ENCODE peak calls at places on chromosomes 12 and 14, in six cellular contexts. R, J, K, Q, V and Y are unnamed samples.

GRCh38 chr12:71661977-71662522 is 1.6 kb downstream of the ZFC3H1 start:
- DNase-seq in R (no peak), J (no peak), K (no peak), Q (no peak), V (no peak), Y (no peak)

GRCh38 chr12:74747305-74747704 is 209.7 kb downstream of the ATXN7L3B start:
- DNase-seq in V (peak; percentile 44), J (no peak), Q (no peak), R (no peak), K (no peak), Y (no peak)

GRCh38 chr12:10143205-10143604 is 13.2 kb upstream of the CLEC7A start:
- DNase-seq in V (no peak), R (no peak), Q (no peak), J (no peak), K (no peak), Y (no peak)

GRCh38 chr14:105207460-105207901 is 26.4 kb upstream of the NUDT14 start:
- DNase-seq in R (no peak), J (no peak), V (no peak), Q (no peak), K (no peak), Y (no peak)

GRCh38 chr14:34081576-34082136 is 130.8 kb upstream of the EGLN3 start:
- DNase-seq in R (no peak), K (no peak), Q (no peak), V (peak; percentile 91), J (no peak), Y (peak; percentile 62)

GRCh38 chr14:20668969-20669368 is 15.4 kb upstream of the RNASE4 start:
- DNase-seq in K (no peak), J (no peak), V (no peak), R (no peak), Q (no peak), Y (no peak)

GRCh38 chr12:26555139-26555538 is 277.9 kb downstream of the ITPR2 start:
- DNase-seq in R (no peak), K (no peak), V (peak; percentile 9), J (no peak), Q (no peak), Y (no peak)

GRCh38 chr14:96362071-96362964 is 823 bp downstream of the ATG2B start:
- DNase-seq in V (peak; percentile 71), K (peak; percentile 19), R (no peak), J (no peak), Q (peak; percentile 60), Y (peak; percentile 60)

GRCh38 chr14:60355768-60356167 is 106.7 kb downstream of the PPM1A start:
- DNase-seq in R (no peak), Q (no peak), J (no peak), V (no peak), K (no peak), Y (no peak)

GRCh38 chr12:110367209-110367864 is 36.2 kb downstream of the ANAPC7 start:
- DNase-seq in Q (no peak), R (no peak), K (no peak), V (no peak), J (no peak), Y (no peak)

GRCh38 chr12:51368640-51369517 is 22.3 kb downstream of the GALNT6 start:
- DNase-seq in Q (peak; percentile 45), R (no peak), J (peak; percentile 64), K (no peak), V (no peak), Y (no peak)

GRCh38 chr12:94271351-94271750 is 123.0 kb downstream of the PLXNC1 start:
- DNase-seq in K (no peak), J (no peak), Q (no peak), R (no peak), V (peak; percentile 24), Y (no peak)

GRCh38 chr14:57390806-57391562 is 598 bp downstream of the NAA30 start:
- DNase-seq in Q (no peak), J (peak; percentile 64), V (peak; percentile 61), R (peak; percentile 32), K (no peak), Y (peak; percentile 39)

GRCh38 chr12:67515679-67516363 is 132.7 kb upstream of the DYRK2 start:
- DNase-seq in R (no peak), K (no peak), Q (no peak), V (peak; percentile 58), J (no peak), Y (no peak)

GRCh38 chr12:11741434-11742092 is 92.1 kb downstream of the ETV6 start:
- DNase-seq in Q (no peak), V (peak; percentile 22), K (no peak), J (no peak), R (no peak), Y (peak; percentile 42)

GRCh38 chr12:128792398-128792797 is 31.4 kb downstream of the SLC15A4 start:
- DNase-seq in V (no peak), R (no peak), K (no peak), J (peak; percentile 34), Q (no peak), Y (no peak)

GRCh38 chr14:71426001-71426400 is 506.2 kb upstream of the RGS6 start:
- DNase-seq in R (no peak), K (no peak), V (no peak), J (no peak), Q (no peak), Y (no peak)

GRCh38 chr12:46153267-46153872 is 115.5 kb downstream of the SLC38A1 start:
- DNase-seq in J (no peak), R (no peak), V (peak; percentile 56), Q (no peak), K (no peak), Y (no peak)

GRCh38 chr12:953776-954175 is 4.3 kb upstream of the RAD52 start:
- DNase-seq in K (no peak), Q (no peak), J (no peak), V (peak; percentile 68), R (no peak), Y (peak; percentile 60)

GRCh38 chr14:58488550-58488949 is 61.0 kb downstream of the KIAA0586 start:
- DNase-seq in R (no peak), V (peak; percentile 76), J (no peak), K (no peak), Q (no peak), Y (peak; percentile 37)

GRCh38 chr14:28656704-28657255 is 109.8 kb upstream of the FOXG1 start:
- DNase-seq in R (no peak), J (no peak), K (no peak), Q (no peak), V (peak; percentile 78), Y (peak; percentile 79)

GRCh38 chr14:95784137-95784536 is 70.2 kb upstream of the TCL1A start:
- DNase-seq in Q (no peak), K (no peak), V (peak; percentile 42), J (no peak), R (no peak), Y (no peak)

GRCh38 chr14:98259881-98260280 is 1012.1 kb downstream of the BCL11B start:
- DNase-seq in J (no peak), R (no peak), K (no peak), Q (no peak), V (peak; percentile 18), Y (peak; percentile 61)

GRCh38 chr12:130201037-130201436 is 38.8 kb downstream of the FZD10 start:
- DNase-seq in J (no peak), Q (no peak), V (no peak), K (no peak), R (no peak), Y (no peak)

GRCh38 chr14:27484633-27485032 is 886.8 kb upstream of the NOVA1 start:
- DNase-seq in K (no peak), R (no peak), V (no peak), J (no peak), Q (no peak), Y (no peak)

GRCh38 chr12:43742106-43742505 is 16.5 kb downstream of the PUS7L start:
- DNase-seq in K (no peak), R (no peak), J (no peak), V (peak; percentile 84), Q (no peak), Y (peak; percentile 56)

GRCh38 chr12:86264451-86265328 is 8.5 kb upstream of the MGAT4C start:
- DNase-seq in J (peak; percentile 77), Q (peak; percentile 57), K (no peak), V (peak; percentile 68), R (no peak), Y (peak; percentile 68)

GRCh38 chr12:69097619-69098368 is 141.6 kb upstream of the CPSF6 start:
- DNase-seq in J (no peak), V (peak; percentile 63), K (no peak), R (no peak), Q (no peak), Y (peak; percentile 32)

GRCh38 chr12:117202556-117202955 is 12.3 kb upstream of the FBXO21 start:
- DNase-seq in V (no peak), R (no peak), J (peak; percentile 17), Q (no peak), K (no peak), Y (no peak)

GRCh38 chr14:99726538-99727095 is 42.5 kb downstream of the CYP46A1 start:
- DNase-seq in R (no peak), V (no peak), J (peak; percentile 25), Q (no peak), K (no peak), Y (no peak)

GRCh38 chr14:99728981-99729451 is 44.9 kb downstream of the CYP46A1 start:
- DNase-seq in R (no peak), Q (no peak), V (no peak), J (peak; percentile 41), K (no peak), Y (no peak)

GRCh38 chr14:99729991-99730875 is 46.1 kb downstream of the CYP46A1 start:
- DNase-seq in R (peak; percentile 77), V (peak; percentile 76), J (peak; percentile 78), Q (peak; percentile 65), K (peak; percentile 77), Y (no peak)

GRCh38 chr14:99727096-99727870 is 43.2 kb downstream of the CYP46A1 start:
- DNase-seq in Q (no peak), R (no peak), V (no peak), J (peak; percentile 28), K (no peak), Y (no peak)

GRCh38 chr14:99728231-99728920 is 44.3 kb downstream of the CYP46A1 start:
- DNase-seq in K (no peak), J (peak; percentile 32), Q (no peak), R (peak; percentile 19), V (no peak), Y (no peak)
- H3K27ac ChIP-seq in K (no peak overlapping the region), J (no peak overlapping the region), Q (no peak overlapping the region), R (no peak overlapping the region), V (no peak overlapping the region), Y (no peak overlapping the region)

DNA sequence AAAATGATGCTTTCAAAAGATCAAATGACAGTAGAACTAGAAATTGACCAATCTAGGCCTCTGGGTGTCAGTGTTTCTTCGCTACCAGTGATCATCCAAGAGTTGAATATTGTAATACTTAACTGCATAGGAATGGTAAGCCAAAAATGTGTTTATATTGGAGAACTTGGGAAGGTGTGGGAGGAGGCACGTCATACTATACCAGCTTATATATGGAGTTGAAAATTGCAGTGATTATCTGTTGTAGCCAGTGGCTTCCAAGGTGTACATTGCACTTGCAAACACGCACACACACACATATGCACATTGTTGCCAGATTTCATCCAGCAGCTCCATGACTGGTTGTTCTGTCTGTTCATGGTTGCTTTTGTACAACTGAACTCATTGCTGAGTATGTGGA is 36.1 kb downstream of the EID3 start:
- DNase-seq in K (no peak), Q (no peak), R (no peak), V (no peak), J (no peak), Y (no peak)
- H3K4me1 ChIP-seq in K (no peaks in the 10 kb centered on the region), Q (peaks cover 2% of the 10 kb centered on the region), R (peaks cover 7% of the 10 kb centered on the region), V (peaks cover 3% of the 10 kb centered on the region), J (no peaks in the 10 kb centered on the region), Y (no peaks in the 10 kb centered on the region)

GRCh38 chr12:57770734-57771133 is 1.2 kb downstream of the METTL1 start:
- DNase-seq in R (no peak), V (no peak), Q (no peak), J (no peak), K (no peak), Y (no peak)
- H3K27ac ChIP-seq in R (no peak overlapping the region), V (no peak overlapping the region), Q (no peak overlapping the region), J (no peak overlapping the region), K (no peak overlapping the region), Y (no peak overlapping the region)

GRCh38 chr14:29822430-29822709 is 105.3 kb downstream of the PRKD1 start:
- DNase-seq in J (no peak), Q (no peak), R (no peak), K (no peak), V (no peak), Y (no peak)
- H3K4me1 ChIP-seq in J (peaks cover 15% of the 10 kb centered on the region), Q (peaks cover 3% of the 10 kb centered on the region), R (peaks cover 3% of the 10 kb centered on the region), K (no peaks in the 10 kb centered on the region), V (no peaks in the 10 kb centered on the region), Y (no peaks in the 10 kb centered on the region)